ENCODE peak calls at places on chromosomes 13 and 19, in eight cellular contexts. One of them, this sample, is unnamed.

GRCh38 chr13:32745509-32745908 is 159.3 kb downstream of the PDS5B start:
- DNase-seq in naive B cell: no peak
- DNase-seq in foreskin melanocyte: peak
- DNase-seq in stimulated activated CD4-positive, alpha-beta T cell treated with anti-CD3 and anti-CD28 coated beads, Interleukin-4, amount 100 ng/mL, for 1 hour: no peak
- DNase-seq in EL: no peak
- DNase-seq in NCI-H524: no peak
- DNase-seq in NCI-H1436 treated with DMSO at 0.1 percent for 48 hours: no peak
- DNase-seq in pulmonary artery endothelial cell: no peak
- DNase-seq in this sample: no peak

GRCh38 chr13:32428581-32429072 is 697 bp upstream of the N4BP2L1 start:
- DNase-seq in naive B cell: peak
- DNase-seq in foreskin melanocyte: no peak
- DNase-seq in stimulated activated CD4-positive, alpha-beta T cell treated with anti-CD3 and anti-CD28 coated beads, Interleukin-4, amount 100 ng/mL, for 1 hour: no peak
- DNase-seq in EL: no peak
- DNase-seq in NCI-H524: no peak
- DNase-seq in NCI-H1436 treated with DMSO at 0.1 percent for 48 hours: no peak
- DNase-seq in pulmonary artery endothelial cell: no peak
- DNase-seq in this sample: no peak

GRCh38 chr13:111232191-111232590 is 88.3 kb upstream of the TEX29 start:
- DNase-seq in naive B cell: no peak
- DNase-seq in foreskin melanocyte: no peak
- DNase-seq in stimulated activated CD4-positive, alpha-beta T cell treated with anti-CD3 and anti-CD28 coated beads, Interleukin-4, amount 100 ng/mL, for 1 hour: no peak
- DNase-seq in EL: no peak
- DNase-seq in NCI-H524: no peak
- DNase-seq in NCI-H1436 treated with DMSO at 0.1 percent for 48 hours: no peak
- DNase-seq in pulmonary artery endothelial cell: no peak
- DNase-seq in this sample: no peak

GRCh38 chr19:17522988-17523872 is 11.8 kb downstream of the PGLS start:
- DNase-seq in naive B cell: peak
- DNase-seq in foreskin melanocyte: no peak
- DNase-seq in stimulated activated CD4-positive, alpha-beta T cell treated with anti-CD3 and anti-CD28 coated beads, Interleukin-4, amount 100 ng/mL, for 1 hour: peak
- DNase-seq in EL: no peak
- DNase-seq in NCI-H524: no peak
- DNase-seq in NCI-H1436 treated with DMSO at 0.1 percent for 48 hours: no peak
- DNase-seq in pulmonary artery endothelial cell: no peak
- DNase-seq in this sample: no peak

GRCh38 chr13:40026174-40026585 is 370.7 kb downstream of the COG6 start:
- DNase-seq in naive B cell: no peak
- DNase-seq in foreskin melanocyte: no peak
- DNase-seq in stimulated activated CD4-positive, alpha-beta T cell treated with anti-CD3 and anti-CD28 coated beads, Interleukin-4, amount 100 ng/mL, for 1 hour: peak
- DNase-seq in EL: no peak
- DNase-seq in NCI-H524: no peak
- DNase-seq in NCI-H1436 treated with DMSO at 0.1 percent for 48 hours: no peak
- DNase-seq in pulmonary artery endothelial cell: no peak
- DNase-seq in this sample: no peak

GRCh38 chr19:660793-661426 is 2.1 kb downstream of the RNF126 start:
- DNase-seq in naive B cell: no peak
- DNase-seq in foreskin melanocyte: no peak
- DNase-seq in stimulated activated CD4-positive, alpha-beta T cell treated with anti-CD3 and anti-CD28 coated beads, Interleukin-4, amount 100 ng/mL, for 1 hour: no peak
- DNase-seq in EL: no peak
- DNase-seq in NCI-H524: no peak
- DNase-seq in NCI-H1436 treated with DMSO at 0.1 percent for 48 hours: no peak
- DNase-seq in pulmonary artery endothelial cell: no peak
- DNase-seq in this sample: no peak

GRCh38 chr19:45059258-45059965 is 16.9 kb downstream of the ZNF296 start:
- DNase-seq in naive B cell: peak
- DNase-seq in foreskin melanocyte: peak
- DNase-seq in stimulated activated CD4-positive, alpha-beta T cell treated with anti-CD3 and anti-CD28 coated beads, Interleukin-4, amount 100 ng/mL, for 1 hour: peak
- DNase-seq in EL: peak
- DNase-seq in NCI-H524: peak
- DNase-seq in NCI-H1436 treated with DMSO at 0.1 percent for 48 hours: no peak
- DNase-seq in pulmonary artery endothelial cell: peak
- DNase-seq in this sample: peak

GRCh38 chr19:39946532-39946931 is 12.1 kb upstream of the FCGBP start:
- DNase-seq in naive B cell: no peak
- DNase-seq in foreskin melanocyte: no peak
- DNase-seq in stimulated activated CD4-positive, alpha-beta T cell treated with anti-CD3 and anti-CD28 coated beads, Interleukin-4, amount 100 ng/mL, for 1 hour: no peak
- DNase-seq in EL: peak
- DNase-seq in NCI-H524: no peak
- DNase-seq in NCI-H1436 treated with DMSO at 0.1 percent for 48 hours: no peak
- DNase-seq in pulmonary artery endothelial cell: no peak
- DNase-seq in this sample: no peak

GRCh38 chr13:84400711-84401110 is 518.4 kb upstream of the SLITRK1 start:
- DNase-seq in naive B cell: no peak
- DNase-seq in foreskin melanocyte: no peak
- DNase-seq in stimulated activated CD4-positive, alpha-beta T cell treated with anti-CD3 and anti-CD28 coated beads, Interleukin-4, amount 100 ng/mL, for 1 hour: no peak
- DNase-seq in EL: peak
- DNase-seq in NCI-H524: no peak
- DNase-seq in NCI-H1436 treated with DMSO at 0.1 percent for 48 hours: no peak
- DNase-seq in pulmonary artery endothelial cell: no peak
- DNase-seq in this sample: peak

GRCh38 chr19:47330466-47330869 is 1.5 kb upstream of the C5AR2 start:
- DNase-seq in naive B cell: no peak
- DNase-seq in foreskin melanocyte: no peak
- DNase-seq in stimulated activated CD4-positive, alpha-beta T cell treated with anti-CD3 and anti-CD28 coated beads, Interleukin-4, amount 100 ng/mL, for 1 hour: no peak
- DNase-seq in EL: no peak
- DNase-seq in NCI-H524: no peak
- DNase-seq in NCI-H1436 treated with DMSO at 0.1 percent for 48 hours: no peak
- DNase-seq in pulmonary artery endothelial cell: peak
- DNase-seq in this sample: no peak

GRCh38 chr19:14871619-14872230 is 14.2 kb downstream of the OR7A17 start:
- DNase-seq in naive B cell: peak
- DNase-seq in foreskin melanocyte: peak
- DNase-seq in stimulated activated CD4-positive, alpha-beta T cell treated with anti-CD3 and anti-CD28 coated beads, Interleukin-4, amount 100 ng/mL, for 1 hour: no peak
- DNase-seq in EL: peak
- DNase-seq in NCI-H524: no peak
- DNase-seq in NCI-H1436 treated with DMSO at 0.1 percent for 48 hours: no peak
- DNase-seq in pulmonary artery endothelial cell: no peak
- DNase-seq in this sample: peak

GRCh38 chr13:34542321-34542720 is 399.7 kb upstream of the NBEA start:
- DNase-seq in naive B cell: no peak
- DNase-seq in foreskin melanocyte: no peak
- DNase-seq in stimulated activated CD4-positive, alpha-beta T cell treated with anti-CD3 and anti-CD28 coated beads, Interleukin-4, amount 100 ng/mL, for 1 hour: no peak
- DNase-seq in EL: no peak
- DNase-seq in NCI-H524: no peak
- DNase-seq in NCI-H1436 treated with DMSO at 0.1 percent for 48 hours: no peak
- DNase-seq in pulmonary artery endothelial cell: no peak
- DNase-seq in this sample: no peak

GRCh38 chr13:28022848-28023518 is 34.5 kb upstream of the URAD start:
- DNase-seq in naive B cell: no peak
- DNase-seq in foreskin melanocyte: no peak
- DNase-seq in stimulated activated CD4-positive, alpha-beta T cell treated with anti-CD3 and anti-CD28 coated beads, Interleukin-4, amount 100 ng/mL, for 1 hour: no peak
- DNase-seq in EL: peak
- DNase-seq in NCI-H524: no peak
- DNase-seq in NCI-H1436 treated with DMSO at 0.1 percent for 48 hours: no peak
- DNase-seq in pulmonary artery endothelial cell: no peak
- DNase-seq in this sample: peak

GRCh38 chr19:39498262-39499081 is at the start of gene DLL3:
- DNase-seq in naive B cell: peak
- DNase-seq in foreskin melanocyte: peak
- DNase-seq in stimulated activated CD4-positive, alpha-beta T cell treated with anti-CD3 and anti-CD28 coated beads, Interleukin-4, amount 100 ng/mL, for 1 hour: no peak
- DNase-seq in EL: peak
- DNase-seq in NCI-H524: peak
- DNase-seq in NCI-H1436 treated with DMSO at 0.1 percent for 48 hours: no peak
- DNase-seq in pulmonary artery endothelial cell: no peak
- DNase-seq in this sample: no peak

GRCh38 chr19:10922638-10923014 is 5.8 kb downstream of the YIPF2 start:
- DNase-seq in naive B cell: no peak
- DNase-seq in foreskin melanocyte: no peak
- DNase-seq in stimulated activated CD4-positive, alpha-beta T cell treated with anti-CD3 and anti-CD28 coated beads, Interleukin-4, amount 100 ng/mL, for 1 hour: no peak
- DNase-seq in EL: no peak
- DNase-seq in NCI-H524: no peak
- DNase-seq in NCI-H1436 treated with DMSO at 0.1 percent for 48 hours: no peak
- DNase-seq in pulmonary artery endothelial cell: no peak
- DNase-seq in this sample: no peak